ENCODE peak calls at places on chromosomes 6 and 20, in six cellular contexts. N is AG04449; J is activated CD8-positive, alpha-beta memory T cell treated with anti-CD3 and anti-CD28 coated beads, Interleukin-2, amount 50 U/mL, for 48 hours; Z is amniotic epithelial cell; B is SK-MEL-5; L is amniotic stem cell. V is an unnamed sample.

GRCh38 chr20:64169089-64169560 is 4.9 kb downstream of the MYT1 start:
- DNase-seq in N (no peak), J (no peak), Z (no peak), B (no peak), L (no peak), V (no peak)

GRCh38 chr20:18831830-18832229 is 18.2 kb downstream of the SCP2D1 start:
- DNase-seq in N (no peak), J (no peak), Z (peak), B (no peak), L (no peak), V (no peak)

GRCh38 chr20:4076671-4077070 is 61.3 kb upstream of the RNF24 start:
- DNase-seq in N (peak), J (peak), Z (peak), B (peak), L (no peak), V (peak)

GRCh38 chr6:102798631-102799030 is 1405.1 kb downstream of the GRIK2 start:
- DNase-seq in N (no peak), J (no peak), Z (peak), B (peak), L (no peak), V (no peak)

GRCh38 chr20:11810316-11811130 is 107.2 kb upstream of the BTBD3 start:
- DNase-seq in N (peak), J (no peak), Z (peak), B (no peak), L (no peak), V (no peak)

GRCh38 chr6:15152720-15153119 is 93.1 kb upstream of the JARID2 start:
- DNase-seq in N (no peak), J (no peak), Z (no peak), B (no peak), L (no peak), V (no peak)

GRCh38 chr6:163554663-163555062 is 140.1 kb downstream of the QKI start:
- DNase-seq in N (no peak), J (peak), Z (peak), B (peak), L (no peak), V (peak)

GRCh38 chr6:89430563-89430962 is 2.4 kb upstream of the ANKRD6 start:
- DNase-seq in N (no peak), J (no peak), Z (peak), B (peak), L (no peak), V (no peak)

GRCh38 chr6:24228681-24229255 is 102.8 kb downstream of the NRSN1 start:
- DNase-seq in N (no peak), J (no peak), Z (peak), B (peak), L (no peak), V (no peak)

GRCh38 chr6:63968650-63969049 is 333.0 kb downstream of the PHF3 start:
- DNase-seq in N (no peak), J (no peak), Z (no peak), B (no peak), L (no peak), V (no peak)

GRCh38 chr6:100342830-100343229 is 121.9 kb downstream of the SIM1 start:
- DNase-seq in N (no peak), J (no peak), Z (peak), B (no peak), L (no peak), V (no peak)

GRCh38 chr6:31831350-31832215 is 4.0 kb downstream of the HSPA1B start:
- DNase-seq in N (no peak), J (no peak), Z (no peak), B (no peak), L (no peak), V (peak)

GRCh38 chr6:89323461-89324098 is 8.5 kb upstream of the GABRR2 start:
- DNase-seq in N (no peak), J (no peak), Z (peak), B (no peak), L (no peak), V (no peak)

GRCh38 chr6:138486249-138487121 is 12.8 kb downstream of the NHSL1 start:
- DNase-seq in N (no peak), J (no peak), Z (no peak), B (no peak), L (no peak), V (no peak)

GRCh38 chr6:38283734-38284362 is 355.9 kb downstream of the BTBD9 start:
- DNase-seq in N (no peak), J (no peak), Z (no peak), B (no peak), L (no peak), V (no peak)

GRCh38 chr20:16939051-16939450 is 190.9 kb downstream of the OTOR start:
- DNase-seq in N (no peak), J (no peak), Z (no peak), B (peak), L (no peak), V (no peak)

GRCh38 chr20:39036011-39036410 is 73.9 kb downstream of the DHX35 start:
- DNase-seq in N (peak), J (no peak), Z (no peak), B (no peak), L (no peak), V (no peak)

GRCh38 chr20:14522595-14522994 is 185.2 kb upstream of the FLRT3 start:
- DNase-seq in N (no peak), J (no peak), Z (no peak), B (no peak), L (no peak), V (no peak)

GRCh38 chr6:55450007-55450406 is 122.7 kb downstream of the GFRAL start:
- DNase-seq in N (no peak), J (no peak), Z (peak), B (no peak), L (no peak), V (no peak)

GRCh38 chr6:22764521-22764920 is 195.2 kb downstream of the HDGFL1 start:
- DNase-seq in N (no peak), J (no peak), Z (peak), B (no peak), L (no peak), V (no peak)

GRCh38 chr6:72619883-72620696 is 1.8 kb upstream of the KCNQ5 start:
- DNase-seq in N (no peak), J (peak), Z (peak), B (no peak), L (no peak), V (peak)

GRCh38 chr20:40488401-40488800 is 200.6 kb downstream of the MAFB start:
- DNase-seq in N (no peak), J (no peak), Z (no peak), B (no peak), L (no peak), V (no peak)

GRCh38 chr6:117477988-117478852 is 4.3 kb upstream of the DCBLD1 start:
- DNase-seq in N (no peak), J (no peak), Z (no peak), B (peak), L (no peak), V (peak)

GRCh38 chr6:151682251-151682650 is 125.2 kb upstream of the ESR1 start:
- DNase-seq in N (no peak), J (no peak), Z (no peak), B (no peak), L (no peak), V (no peak)

GRCh38 chr6:11120273-11121005 is 8.9 kb upstream of the ERVFRD-1 start:
- DNase-seq in N (no peak), J (no peak), Z (peak), B (no peak), L (no peak), V (no peak)

GRCh38 chr6:169387809-169388383 is 134.2 kb upstream of the THBS2 start:
- DNase-seq in N (no peak), J (no peak), Z (no peak), B (no peak), L (no peak), V (no peak)

GRCh38 chr20:19864130-19864529 is 106.1 kb downstream of the RIN2 start:
- DNase-seq in N (no peak), J (no peak), Z (no peak), B (no peak), L (no peak), V (no peak)